ENCODE peak calls at places on chromosomes 2 and 18, in seven cellular contexts. G is K562, C is GM12891, H is HepG2, O is SK-N-SH, R is H1, T is GM12878. W is an unnamed sample.

GRCh38 chr2:43837033-43837432 is 1.6 kb downstream of the ABCG5 start:
- DNase-seq in G (no peak), C (no peak), H (no peak), O (no peak), R (no peak), T (no peak), W (no peak)

GRCh38 chr18:33201509-33201926 is 239.0 kb downstream of the CCDC178 start:
- DNase-seq in G (no peak), C (no peak), H (peak), O (peak), R (peak), T (no peak), W (no peak)

GRCh38 chr18:13611058-13611615 is 115.2 kb downstream of the FAM210A start:
- DNase-seq in G (no peak), C (no peak), H (no peak), O (peak), R (no peak), T (no peak), W (no peak)

GRCh38 chr18:43780782-43781340 is 503.6 kb upstream of the SYT4 start:
- DNase-seq in G (no peak), C (no peak), H (no peak), O (no peak), R (no peak), T (no peak), W (no peak)

GRCh38 chr2:189076131-189076530 is 102.0 kb downstream of the COL3A1 start:
- DNase-seq in G (no peak), C (no peak), H (no peak), O (no peak), R (no peak), T (no peak), W (no peak)

GRCh38 chr2:110725859-110726258 is 6.5 kb upstream of the ACOXL start:
- DNase-seq in G (no peak), C (no peak), H (no peak), O (no peak), R (no peak), T (no peak), W (no peak)

GRCh38 chr18:55321268-55322175 is 266.5 kb downstream of the TCF4 start:
- DNase-seq in G (no peak), C (no peak), H (no peak), O (peak), R (no peak), T (peak), W (no peak)

GRCh38 chr2:237527241-237527640 is 39.1 kb upstream of the PRLH start:
- DNase-seq in G (no peak), C (no peak), H (no peak), O (no peak), R (no peak), T (no peak), W (no peak)

GRCh38 chr2:143720093-143720664 is 591.0 kb downstream of the ARHGAP15 start:
- DNase-seq in G (no peak), C (no peak), H (no peak), O (no peak), R (peak), T (no peak), W (no peak)

GRCh38 chr2:101329026-101329425 is 20.5 kb upstream of the RNF149 start:
- DNase-seq in G (no peak), C (no peak), H (no peak), O (no peak), R (no peak), T (no peak), W (no peak)

GRCh38 chr18:58263055-58263732 is 219.2 kb downstream of the NEDD4L start:
- DNase-seq in G (no peak), C (no peak), H (no peak), O (no peak), R (no peak), T (no peak), W (no peak)

GRCh38 chr2:142591408-142591807 is 286.1 kb upstream of the KYNU start:
- DNase-seq in G (no peak), C (no peak), H (no peak), O (no peak), R (no peak), T (no peak), W (no peak)
- TF ChIP-seq TAF1 in G (no peak), C (no peak), H (no peak), O (no peak), R (no peak), T (no peak), W (no peak)

DNA sequence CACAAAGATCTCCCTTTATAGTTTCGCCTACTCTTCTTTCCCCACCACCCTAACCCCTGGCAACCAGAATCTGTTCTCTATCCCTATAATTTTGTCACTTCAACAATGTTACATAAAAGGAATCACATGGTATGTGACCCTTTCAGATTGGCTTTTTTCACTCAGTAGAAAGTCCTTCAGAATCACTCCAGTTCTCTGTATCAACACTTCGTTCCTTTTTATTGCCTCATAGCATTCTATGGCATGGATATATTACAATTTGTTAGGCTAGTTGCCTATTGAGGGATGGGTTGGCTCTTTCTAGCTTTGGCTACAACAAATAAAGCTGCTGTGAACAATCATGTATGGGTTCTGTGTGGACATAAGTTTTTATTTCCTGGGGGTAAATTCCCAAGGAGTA is 163.1 kb downstream of the RPIA start:
- DNase-seq in G (no peak), C (no peak), H (no peak), O (no peak), R (no peak), T (no peak), W (no peak)
- TF ChIP-seq TAF1 in G (no peak), C (no peak), H (no peak), O (no peak), R (no peak), T (no peak), W (no peak)

DNA sequence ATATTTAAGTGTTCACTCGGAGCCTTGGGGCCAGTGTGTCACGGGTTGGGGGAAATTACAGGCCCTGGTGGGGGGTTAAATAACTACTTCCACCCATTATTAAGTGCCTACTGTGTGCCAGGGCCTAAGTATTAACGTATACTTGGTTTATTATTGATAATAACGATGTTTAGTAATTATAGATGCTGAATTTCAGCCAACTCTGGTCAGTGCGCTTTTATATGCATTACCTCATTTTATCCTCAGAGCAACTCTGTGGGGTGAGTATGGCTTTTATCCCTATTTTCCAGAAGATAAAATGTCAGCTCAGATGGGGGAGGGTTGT is 848 bp upstream of the RAB11FIP5 start:
- DNase-seq in G (no peak), C (no peak), H (no peak), O (no peak), R (no peak), T (no peak), W (no peak)
- TF ChIP-seq TAF1 in G (no peak), C (no peak), H (no peak), O (no peak), R (no peak), T (no peak), W (no peak)

GRCh38 chr2:181431674-181432073 is 25.5 kb upstream of the ITGA4 start:
- DNase-seq in G (no peak), C (no peak), H (no peak), O (no peak), R (no peak), T (no peak), W (no peak)
- TF ChIP-seq TAF1 in G (no peak), C (no peak), H (no peak), O (no peak), R (no peak), T (no peak), W (no peak)

GRCh38 chr2:10478298-10478625 is 30.1 kb upstream of the ODC1 start:
- DNase-seq in G (no peak), C (no peak), H (no peak), O (no peak), R (no peak), T (no peak), W (no peak)
- TF ChIP-seq TAF1 in G (no peak), C (no peak), H (no peak), O (no peak), R (no peak), T (no peak), W (no peak)

DNA sequence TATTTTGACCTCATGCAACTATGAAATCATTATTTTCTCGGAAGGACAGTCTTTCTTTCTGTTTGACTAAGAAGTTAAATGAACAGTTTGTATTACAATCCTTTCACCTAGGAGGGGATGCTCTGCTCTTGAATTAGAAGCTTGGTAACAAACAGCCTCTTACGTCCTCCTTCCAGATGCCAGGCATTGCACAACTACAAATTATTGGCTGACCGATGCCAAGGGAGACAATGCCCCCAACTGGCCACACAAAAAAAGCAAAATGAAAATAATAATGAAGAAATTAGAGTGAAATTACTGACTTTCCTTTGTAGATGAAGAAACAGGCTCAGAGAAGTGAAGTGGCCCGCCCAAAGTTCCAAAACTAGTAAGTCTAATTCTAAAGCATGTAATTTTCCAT is 177.9 kb downstream of the CYRIA start:
- DNase-seq in G (no peak), C (no peak), H (peak), O (peak), R (no peak), T (no peak), W (no peak)
- TF ChIP-seq TAF1 in G (no peak), C (no peak), H (no peak), O (no peak), R (no peak), T (no peak), W (no peak)

DNA sequence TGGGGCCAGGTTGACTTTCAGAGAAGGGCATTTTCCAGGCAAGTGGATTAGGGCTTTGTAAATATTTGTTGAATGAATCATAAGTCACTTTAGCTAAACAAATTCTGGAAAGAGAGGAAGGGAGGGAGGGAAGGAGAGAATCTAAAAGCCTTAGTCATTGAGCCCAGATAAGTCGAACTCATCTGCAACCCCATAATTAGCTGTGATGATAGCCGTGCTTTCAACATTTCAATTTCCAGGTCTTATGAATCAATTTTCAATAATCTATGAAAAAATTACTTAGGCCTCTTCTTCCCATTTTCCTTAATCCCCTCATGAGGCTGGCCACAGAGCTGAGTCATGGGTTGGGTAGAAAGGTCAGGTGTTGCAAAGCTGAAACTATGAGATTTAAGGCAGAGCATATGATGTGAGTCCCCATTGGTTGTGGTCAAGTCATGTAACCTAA is 111.9 kb upstream of the MAPRE2 start:
- DNase-seq in G (peak), C (no peak), H (peak), O (no peak), R (no peak), T (no peak), W (no peak)
- TF ChIP-seq TAF1 in G (no peak), C (no peak), H (no peak), O (no peak), R (no peak), T (no peak), W (no peak)

W was measured in GM12892.